ENCODE peak calls at places on chromosomes 16 and 17, in ten cellular contexts. Y is BE2C; J is CD4-positive, alpha-beta memory T cell; T is adrenal gland; H is PC-3; K is mesendoderm; Z is GM23338; G is Panc1; O is kidney; Q is colonic mucosa. V is an unnamed sample.

GRCh38 chr17:61504697-61505096 is 52.5 kb downstream of the TBX4 start:
- DNase-seq in Y (no peak), J (no peak), T (no peak), H (peak; percentile 68), K (no peak), Z (no peak), G (peak; percentile 52), O (no peak), Q (no peak), V (no peak)

GRCh38 chr17:82327757-82328140 is 5.8 kb downstream of the SECTM1 start:
- DNase-seq in Y (no peak), J (no peak), T (no peak), H (no peak), K (no peak), Z (no peak), G (no peak), O (no peak), Q (no peak), V (no peak)

GRCh38 chr17:3972281-3972731 is 8.1 kb upstream of the ATP2A3 start:
- DNase-seq in Y (no peak), J (no peak), T (no peak), H (no peak), K (no peak), Z (no peak), G (no peak), O (peak; percentile 77), Q (no peak), V (no peak)

GRCh38 chr17:61583242-61583641 is 7.8 kb downstream of the NACA2 start:
- DNase-seq in Y (peak; percentile 32), J (no peak), T (no peak), H (peak; percentile 86), K (peak; percentile 35), Z (peak; percentile 35), G (no peak), O (no peak), Q (no peak), V (no peak)

GRCh38 chr17:50258647-50259483 is 15.4 kb upstream of the TMEM92 start:
- DNase-seq in Y (no peak), J (no peak), T (no peak), H (no peak), K (no peak), Z (no peak), G (no peak), O (peak; percentile 49), Q (no peak), V (no peak)

GRCh38 chr16:66596986-66597848 is 7.3 kb upstream of the CMTM3 start:
- DNase-seq in Y (no peak), J (no peak), T (no peak), H (no peak), K (no peak), Z (no peak), G (no peak), O (no peak), Q (no peak), V (no peak)

GRCh38 chr17:46197526-46197925 is 4.3 kb upstream of the KANSL1 start:
- DNase-seq in Y (no peak), J (no peak), T (no peak), H (no peak), K (no peak), Z (no peak), G (no peak), O (no peak), Q (no peak), V (no peak)

GRCh38 chr17:6995500-6996255 is at the start of gene ALOX12:
- DNase-seq in Y (no peak), J (no peak), T (no peak), H (no peak), K (peak; percentile 72), Z (peak; percentile 84), G (no peak), O (peak; percentile 78), Q (peak; percentile 67), V (no peak)

GRCh38 chr16:27378871-27379580 is 22.9 kb upstream of the IL21R start:
- DNase-seq in Y (no peak), J (no peak), T (no peak), H (no peak), K (peak; percentile 30), Z (no peak), G (no peak), O (no peak), Q (no peak), V (no peak)

GRCh38 chr17:20022701-20023100 is 13.5 kb downstream of the SPECC1 start:
- DNase-seq in Y (no peak), J (no peak), T (no peak), H (no peak), K (no peak), Z (no peak), G (no peak), O (no peak), Q (no peak), V (no peak)

GRCh38 chr17:807146-808002 is 25.2 kb downstream of the MRM3 start:
- DNase-seq in Y (no peak), J (no peak), T (no peak), H (no peak), K (no peak), Z (no peak), G (no peak), O (no peak), Q (no peak), V (no peak)

GRCh38 chr17:7589891-7590611 is at the start of gene SOX15:
- DNase-seq in Y (no peak), J (no peak), T (no peak), H (peak; percentile 70), K (peak; percentile 89), Z (peak; percentile 82), G (no peak), O (peak; percentile 81), Q (peak; percentile 42), V (no peak)

GRCh38 chr16:81624718-81625543 is 154.2 kb upstream of the PLCG2 start:
- DNase-seq in Y (peak; percentile 37), J (no peak), T (no peak), H (no peak), K (no peak), Z (no peak), G (no peak), O (no peak), Q (no peak), V (no peak)

GRCh38 chr17:5282639-5283217 is 644 bp downstream of the RABEP1 start:
- DNase-seq in Y (peak; percentile 22), J (no peak), T (peak; percentile 39), H (no peak), K (peak; percentile 39), Z (peak; percentile 12), G (no peak), O (peak; percentile 81), Q (peak; percentile 29), V (peak; percentile 17)

GRCh38 chr16:56087636-56088035 is 103.7 kb upstream of the GNAO1 start:
- DNase-seq in Y (no peak), J (no peak), T (no peak), H (no peak), K (no peak), Z (no peak), G (no peak), O (no peak), Q (no peak), V (peak; percentile 3)
- H3K4me1 ChIP-seq in Y (no peaks in the 10 kb centered on the region), J (no peaks in the 10 kb centered on the region), T (no peaks in the 10 kb centered on the region), H (no peaks in the 10 kb centered on the region), K (no peaks in the 10 kb centered on the region), Z (no peaks in the 10 kb centered on the region), G (no peaks in the 10 kb centered on the region), O (no peaks in the 10 kb centered on the region), Q (no peaks in the 10 kb centered on the region), V (no peaks in the 10 kb centered on the region)

GRCh38 chr17:41003926-41004325 is 4.2 kb upstream of the KRTAP3-2 start:
- DNase-seq in Y (no peak), J (no peak), T (no peak), H (no peak), K (no peak), Z (no peak), G (no peak), O (no peak), Q (no peak), V (no peak)
- H3K4me3 ChIP-seq in Y (no peak overlapping the region), J (no peak overlapping the region), T (no peak overlapping the region), H (no peak overlapping the region), K (no peak overlapping the region), Z (no peak overlapping the region), G (no peak overlapping the region), O (no peak overlapping the region), Q (no peak overlapping the region), V (no peak overlapping the region)

GRCh38 chr16:17515421-17516210 is 44.9 kb upstream of the XYLT1 start:
- DNase-seq in Y (no peak), J (no peak), T (no peak), H (no peak), K (no peak), Z (no peak), G (no peak), O (no peak), Q (no peak), V (no peak)
- H3K4me1 ChIP-seq in Y (no peaks in the 10 kb centered on the region), J (no peaks in the 10 kb centered on the region), T (no peaks in the 10 kb centered on the region), H (no peaks in the 10 kb centered on the region), K (no peaks in the 10 kb centered on the region), Z (no peaks in the 10 kb centered on the region), G (no peaks in the 10 kb centered on the region), O (no peaks in the 10 kb centered on the region), Q (no peaks in the 10 kb centered on the region), V (no peaks in the 10 kb centered on the region)

GRCh38 chr16:57048095-57048494 is 44.3 kb upstream of the CPNE2 start:
- DNase-seq in Y (no peak), J (no peak), T (no peak), H (no peak), K (no peak), Z (no peak), G (no peak), O (no peak), Q (no peak), V (no peak)
- H3K4me3 ChIP-seq in Y (no peak overlapping the region), J (no peak overlapping the region), T (no peak overlapping the region), H (no peak overlapping the region), K (no peak overlapping the region), Z (no peak overlapping the region), G (no peak overlapping the region), O (no peak overlapping the region), Q (no peak overlapping the region), V (no peak overlapping the region)

GRCh38 chr17:38750312-38751121 is 2.0 kb upstream of the PSMB3 start:
- DNase-seq in Y (no peak), J (no peak), T (no peak), H (peak; percentile 41), K (peak; percentile 57), Z (peak; percentile 74), G (no peak), O (no peak), Q (peak; percentile 63), V (no peak)
- H3K4me1 ChIP-seq in Y (peaks cover 13% of the 10 kb centered on the region), J (peaks cover 64% of the 10 kb centered on the region), T (peaks cover 39% of the 10 kb centered on the region), H (peaks cover 24% of the 10 kb centered on the region), K (peaks cover 19% of the 10 kb centered on the region), Z (peaks cover 34% of the 10 kb centered on the region), G (peaks cover 10% of the 10 kb centered on the region), O (peaks cover 17% of the 10 kb centered on the region), Q (peaks cover 15% of the 10 kb centered on the region), V (peaks cover 73% of the 10 kb centered on the region)

GRCh38 chr16:79845006-79845733 is 244.6 kb upstream of the MAF start:
- DNase-seq in Y (no peak), J (no peak), T (no peak), H (no peak), K (no peak), Z (no peak), G (no peak), O (no peak), Q (no peak), V (no peak)
- H3K4me3 ChIP-seq in Y (no peak overlapping the region), J (no peak overlapping the region), T (no peak overlapping the region), H (no peak overlapping the region), K (no peak overlapping the region), Z (no peak overlapping the region), G (no peak overlapping the region), O (no peak overlapping the region), Q (no peak overlapping the region), V (no peak overlapping the region)